ENCODE peak calls at places on chromosome 7, in seven cellular contexts. Q is H1, P is HCT116, D is SK-N-SH, J is HepG2, I is K562, C is GM12878. G is an unnamed sample.

GRCh38 chr7:131072505-131073091 is 255.1 kb upstream of the MKLN1 start:
- DNase-seq in Q (no peak), P (no peak), D (no peak), J (no peak), I (peak; percentile 49), C (no peak), G (no peak)

GRCh38 chr7:37694208-37695080 is 10.9 kb downstream of the GPR141 start:
- DNase-seq in Q (no peak), P (no peak), D (no peak), J (no peak), I (no peak), C (no peak), G (no peak)

GRCh38 chr7:28364082-28364481 is 48.2 kb upstream of the CREB5 start:
- DNase-seq in Q (no peak), P (no peak), D (no peak), J (no peak), I (peak; percentile 23), C (no peak), G (no peak)

GRCh38 chr7:111439977-111440376 is 122.3 kb downstream of the IMMP2L start:
- DNase-seq in Q (no peak), P (no peak), D (no peak), J (no peak), I (no peak), C (no peak), G (no peak)

GRCh38 chr7:129805086-129805719 is 147.6 kb downstream of the UBE2H start:
- DNase-seq in Q (no peak), P (no peak), D (peak; percentile 85), J (no peak), I (peak; percentile 36), C (no peak), G (no peak)

GRCh38 chr7:1973321-1974251 is 259.2 kb downstream of the MAD1L1 start:
- DNase-seq in Q (no peak), P (no peak), D (no peak), J (no peak), I (no peak), C (no peak), G (no peak)

GRCh38 chr7:43693687-43694398 is 35.5 kb downstream of the COA1 start:
- DNase-seq in Q (no peak), P (peak; percentile 32), D (no peak), J (peak; percentile 22), I (no peak), C (no peak), G (no peak)

GRCh38 chr7:106841896-106842390 is 23.1 kb upstream of the PIK3CG start:
- DNase-seq in Q (no peak), P (no peak), D (peak; percentile 47), J (no peak), I (no peak), C (no peak), G (peak; percentile 77)

GRCh38 chr7:1681581-1681980 is 11.5 kb downstream of the ELFN1 start:
- DNase-seq in Q (no peak), P (no peak), D (no peak), J (no peak), I (no peak), C (no peak), G (no peak)

GRCh38 chr7:108097703-108098102 is 32.5 kb downstream of the LAMB4 start:
- DNase-seq in Q (no peak), P (peak; percentile 19), D (peak; percentile 59), J (peak; percentile 20), I (peak; percentile 63), C (no peak), G (peak; percentile 30)

GRCh38 chr7:91112902-91113321 is 151.3 kb upstream of the FZD1 start:
- DNase-seq in Q (no peak), P (no peak), D (peak; percentile 15), J (no peak), I (no peak), C (no peak), G (no peak)

GRCh38 chr7:92496876-92497275 is 19.1 kb upstream of the ERVW-1 start:
- DNase-seq in Q (no peak), P (no peak), D (no peak), J (no peak), I (no peak), C (no peak), G (no peak)

GRCh38 chr7:30655096-30655970 is 26.9 kb downstream of the CRHR2 start:
- DNase-seq in Q (no peak), P (no peak), D (no peak), J (no peak), I (no peak), C (no peak), G (no peak)

GRCh38 chr7:152436279-152437147 is 710 bp upstream of the KMT2C start:
- DNase-seq in Q (peak; percentile 97), P (peak; percentile 78), D (peak; percentile 100), J (peak; percentile 81), I (peak; percentile 97), C (no peak), G (peak; percentile 87)

GRCh38 chr7:116528008-116528789 is 3.4 kb downstream of the CAV1 start:
- DNase-seq in Q (no peak), P (peak; percentile 54), D (peak; percentile 21), J (no peak), I (no peak), C (no peak), G (no peak)

GRCh38 chr7:89053130-89053529 is 257.6 kb upstream of the TEX47 start:
- DNase-seq in Q (no peak), P (no peak), D (no peak), J (no peak), I (no peak), C (no peak), G (no peak)

GRCh38 chr7:89054364-89054763 is 258.8 kb upstream of the TEX47 start:
- DNase-seq in Q (no peak), P (no peak), D (no peak), J (no peak), I (no peak), C (no peak), G (no peak)

DNA sequence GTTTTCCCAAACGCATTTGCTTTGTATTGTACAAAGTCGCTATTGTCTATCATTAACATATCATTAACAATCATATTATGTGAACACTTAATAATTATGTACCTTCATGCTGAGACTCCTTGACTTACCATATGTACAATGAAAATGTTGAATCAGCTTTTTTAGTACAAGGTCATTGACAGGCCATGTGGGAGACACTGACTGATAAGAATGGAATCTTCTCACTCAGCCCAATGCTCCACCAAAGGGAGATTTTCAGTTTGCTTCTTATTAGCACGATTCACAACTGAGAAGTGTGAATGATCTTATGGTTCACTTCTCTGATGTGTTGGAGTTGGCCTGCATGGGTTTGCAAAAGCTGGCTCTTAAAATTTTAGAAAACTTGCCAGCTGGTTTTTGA is 253.5 kb upstream of the TEX47 start:
- DNase-seq in Q (no peak), P (no peak), D (no peak), J (no peak), I (no peak), C (no peak), G (no peak)
- TF ChIP-seq YY1 in Q (no peak), P (no peak), D (no peak), J (no peak), I (no peak), C (no peak), G (no peak)

GRCh38 chr7:64793106-64793755 is 997 bp upstream of the ZNF138 start:
- DNase-seq in Q (no peak), P (no peak), D (no peak), J (no peak), I (no peak), C (no peak), G (no peak)

GRCh38 chr7:64794171-64794844 is at the start of gene ZNF138:
- DNase-seq in Q (peak; percentile 93), P (peak; percentile 92), D (peak; percentile 96), J (peak; percentile 93), I (peak; percentile 99), C (peak; percentile 84), G (peak; percentile 99)

DNA sequence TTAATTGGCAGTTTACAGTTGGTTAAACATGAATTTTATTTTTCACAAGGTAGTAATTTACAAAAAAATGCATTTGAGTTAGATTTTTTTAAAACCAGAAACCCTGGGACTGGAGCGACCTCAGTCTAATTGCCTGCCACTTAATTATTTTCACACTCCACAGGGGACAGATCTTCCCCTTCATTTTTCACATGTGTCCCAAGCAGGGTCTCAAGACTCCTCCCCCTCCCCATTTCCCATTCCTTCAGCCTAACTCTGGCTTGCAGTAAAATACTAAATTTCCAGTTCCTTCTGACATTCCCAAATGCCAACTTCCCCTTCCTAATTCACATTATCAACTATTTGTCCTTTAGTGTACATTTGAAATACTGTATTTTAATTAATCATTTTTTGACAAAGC is 948 bp downstream of the ZNF138 start:
- DNase-seq in Q (no peak), P (no peak), D (no peak), J (no peak), I (no peak), C (no peak), G (no peak)
- H3K4me3 ChIP-seq in Q (peak overlapping the region; percentile 93), P (peak overlapping the region; percentile 77), D (peak overlapping the region; percentile 84), J (peak overlapping the region; percentile 91), I (peak overlapping the region; percentile 77), C (peak overlapping the region; percentile 88), G (peak overlapping the region; percentile 89)

GRCh38 chr7:24786941-24787340 is 29.7 kb upstream of the GSDME start:
- DNase-seq in Q (no peak), P (peak; percentile 73), D (no peak), J (no peak), I (no peak), C (no peak), G (no peak)
- H3K9ac ChIP-seq in Q (no peak overlapping the region), P (peak overlapping the region; percentile 34), D (peak overlapping the region; percentile 47), J (no peak overlapping the region), I (no peak overlapping the region), C (no peak overlapping the region), G (no peak overlapping the region)

GRCh38 chr7:121385800-121386179 is 10.3 kb downstream of the FAM3C start:
- DNase-seq in Q (no peak), P (no peak), D (no peak), J (no peak), I (no peak), C (peak; percentile 76), G (no peak)

GRCh38 chr7:121382479-121382878 is 13.6 kb downstream of the FAM3C start:
- DNase-seq in Q (no peak), P (no peak), D (no peak), J (no peak), I (no peak), C (no peak), G (no peak)

GRCh38 chr7:121384159-121384745 is 11.9 kb downstream of the FAM3C start:
- DNase-seq in Q (no peak), P (no peak), D (no peak), J (no peak), I (no peak), C (no peak), G (no peak)

GRCh38 chr7:121383235-121383634 is 12.9 kb downstream of the FAM3C start:
- DNase-seq in Q (no peak), P (no peak), D (no peak), J (no peak), I (no peak), C (no peak), G (no peak)

DNA sequence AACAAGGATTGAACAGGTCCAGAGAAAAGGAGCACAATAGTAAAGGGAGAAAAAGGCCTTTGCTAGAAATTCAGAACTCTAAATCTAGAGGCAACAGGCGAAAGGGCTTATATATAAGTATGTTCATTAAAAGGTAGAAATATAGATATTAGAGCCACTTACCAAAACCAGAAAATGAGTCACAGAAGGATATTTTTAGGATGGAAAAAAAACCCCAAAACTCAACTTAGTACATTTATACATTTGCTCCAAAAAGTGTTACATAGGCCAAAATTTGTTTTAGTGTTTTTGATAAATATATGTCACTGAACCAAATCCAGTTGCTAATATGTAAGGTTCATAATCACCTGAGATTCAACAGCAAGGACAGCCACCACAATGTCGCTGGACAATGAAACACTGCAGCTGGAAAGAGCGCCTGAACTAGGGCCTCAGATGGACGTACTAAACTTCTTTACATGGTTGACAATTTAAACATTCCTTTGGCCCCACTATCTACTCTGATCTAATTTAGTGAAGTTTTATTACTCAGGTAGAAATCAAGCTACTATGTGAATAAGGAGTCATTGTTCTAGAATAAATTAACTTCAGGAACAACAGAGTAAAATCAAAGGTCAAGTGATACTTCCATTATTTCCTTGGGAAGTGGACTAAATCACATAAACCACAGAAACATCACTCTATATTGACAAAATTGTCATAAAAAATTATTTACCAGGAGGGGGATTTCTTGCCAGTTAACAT is 10.9 kb downstream of the FAM3C start:
- DNase-seq in Q (no peak), P (no peak), D (no peak), J (no peak), I (no peak), C (no peak), G (no peak)
- TF ChIP-seq YY1 in Q (no peak), P (no peak), D (no peak), J (no peak), I (no peak), C (no peak), G (no peak)

G was measured in NT2/D1.